ENCODE peak calls at places on chromosomes 1 and 21, in eight cellular contexts. One of them, this sample, is unnamed.

GRCh38 chr1:16155537-16156410 is at the start of gene EPHA2:
- DNase-seq in fibroblast of lung: peak
- DNase-seq in HFF-Myc: peak
- DNase-seq in heart right ventricle: peak
- DNase-seq in OCI-LY7: no peak
- DNase-seq in left lung: peak
- DNase-seq in body of pancreas: peak
- DNase-seq in uterus: peak
- DNase-seq in this sample: peak

GRCh38 chr21:46005081-46005480 is 23.5 kb downstream of the COL6A1 start:
- DNase-seq in fibroblast of lung: no peak
- DNase-seq in HFF-Myc: no peak
- DNase-seq in heart right ventricle: no peak
- DNase-seq in OCI-LY7: no peak
- DNase-seq in left lung: peak
- DNase-seq in body of pancreas: no peak
- DNase-seq in uterus: peak
- DNase-seq in this sample: no peak

GRCh38 chr1:38000233-38000528 is 5.1 kb downstream of the FHL3 start:
- DNase-seq in fibroblast of lung: no peak
- DNase-seq in HFF-Myc: no peak
- DNase-seq in heart right ventricle: no peak
- DNase-seq in OCI-LY7: no peak
- DNase-seq in left lung: no peak
- DNase-seq in body of pancreas: no peak
- DNase-seq in uterus: no peak
- DNase-seq in this sample: no peak

GRCh38 chr1:159951551-159951950 is 2.5 kb downstream of the SLAMF9 start:
- DNase-seq in fibroblast of lung: no peak
- DNase-seq in HFF-Myc: no peak
- DNase-seq in heart right ventricle: no peak
- DNase-seq in OCI-LY7: no peak
- DNase-seq in left lung: no peak
- DNase-seq in body of pancreas: no peak
- DNase-seq in uterus: no peak
- DNase-seq in this sample: no peak

GRCh38 chr1:77375541-77375940 is 93.7 kb downstream of the AK5 start:
- DNase-seq in fibroblast of lung: no peak
- DNase-seq in HFF-Myc: no peak
- DNase-seq in heart right ventricle: no peak
- DNase-seq in OCI-LY7: no peak
- DNase-seq in left lung: no peak
- DNase-seq in body of pancreas: no peak
- DNase-seq in uterus: no peak
- DNase-seq in this sample: no peak

GRCh38 chr1:185432943-185433342 is 115.9 kb upstream of the IVNS1ABP start:
- DNase-seq in fibroblast of lung: no peak
- DNase-seq in HFF-Myc: no peak
- DNase-seq in heart right ventricle: no peak
- DNase-seq in OCI-LY7: no peak
- DNase-seq in left lung: no peak
- DNase-seq in body of pancreas: no peak
- DNase-seq in uterus: no peak
- DNase-seq in this sample: no peak

GRCh38 chr1:109719337-109719837 is 7.3 kb downstream of the GSTM5 start:
- DNase-seq in fibroblast of lung: peak
- DNase-seq in HFF-Myc: no peak
- DNase-seq in heart right ventricle: no peak
- DNase-seq in OCI-LY7: no peak
- DNase-seq in left lung: no peak
- DNase-seq in body of pancreas: no peak
- DNase-seq in uterus: no peak
- DNase-seq in this sample: peak

GRCh38 chr1:157472959-157473358 is 79.4 kb downstream of the FCRL5 start:
- DNase-seq in fibroblast of lung: no peak
- DNase-seq in HFF-Myc: no peak
- DNase-seq in heart right ventricle: no peak
- DNase-seq in OCI-LY7: no peak
- DNase-seq in left lung: no peak
- DNase-seq in body of pancreas: no peak
- DNase-seq in uterus: no peak
- DNase-seq in this sample: no peak

GRCh38 chr1:176994926-176995596 is 169.5 kb downstream of the ASTN1 start:
- DNase-seq in fibroblast of lung: peak
- DNase-seq in HFF-Myc: no peak
- DNase-seq in heart right ventricle: no peak
- DNase-seq in OCI-LY7: no peak
- DNase-seq in left lung: no peak
- DNase-seq in body of pancreas: no peak
- DNase-seq in uterus: no peak
- DNase-seq in this sample: peak

GRCh38 chr1:86987446-86987845 is 73.0 kb downstream of the HS2ST1 start:
- DNase-seq in fibroblast of lung: no peak
- DNase-seq in HFF-Myc: no peak
- DNase-seq in heart right ventricle: no peak
- DNase-seq in OCI-LY7: no peak
- DNase-seq in left lung: no peak
- DNase-seq in body of pancreas: no peak
- DNase-seq in uterus: no peak
- DNase-seq in this sample: no peak

GRCh38 chr1:183235503-183235902 is 49.4 kb downstream of the LAMC2 start:
- DNase-seq in fibroblast of lung: no peak
- DNase-seq in HFF-Myc: no peak
- DNase-seq in heart right ventricle: peak
- DNase-seq in OCI-LY7: no peak
- DNase-seq in left lung: no peak
- DNase-seq in body of pancreas: no peak
- DNase-seq in uterus: peak
- DNase-seq in this sample: no peak

GRCh38 chr1:63662056-63662836 is 69.0 kb downstream of the PGM1 start:
- DNase-seq in fibroblast of lung: peak
- DNase-seq in HFF-Myc: peak
- DNase-seq in heart right ventricle: no peak
- DNase-seq in OCI-LY7: no peak
- DNase-seq in left lung: no peak
- DNase-seq in body of pancreas: peak
- DNase-seq in uterus: peak
- DNase-seq in this sample: peak

GRCh38 chr1:32496127-32496526 is 31.3 kb downstream of the ZBTB8B start:
- DNase-seq in fibroblast of lung: peak
- DNase-seq in HFF-Myc: no peak
- DNase-seq in heart right ventricle: no peak
- DNase-seq in OCI-LY7: no peak
- DNase-seq in left lung: no peak
- DNase-seq in body of pancreas: no peak
- DNase-seq in uterus: no peak
- DNase-seq in this sample: peak

DNA sequence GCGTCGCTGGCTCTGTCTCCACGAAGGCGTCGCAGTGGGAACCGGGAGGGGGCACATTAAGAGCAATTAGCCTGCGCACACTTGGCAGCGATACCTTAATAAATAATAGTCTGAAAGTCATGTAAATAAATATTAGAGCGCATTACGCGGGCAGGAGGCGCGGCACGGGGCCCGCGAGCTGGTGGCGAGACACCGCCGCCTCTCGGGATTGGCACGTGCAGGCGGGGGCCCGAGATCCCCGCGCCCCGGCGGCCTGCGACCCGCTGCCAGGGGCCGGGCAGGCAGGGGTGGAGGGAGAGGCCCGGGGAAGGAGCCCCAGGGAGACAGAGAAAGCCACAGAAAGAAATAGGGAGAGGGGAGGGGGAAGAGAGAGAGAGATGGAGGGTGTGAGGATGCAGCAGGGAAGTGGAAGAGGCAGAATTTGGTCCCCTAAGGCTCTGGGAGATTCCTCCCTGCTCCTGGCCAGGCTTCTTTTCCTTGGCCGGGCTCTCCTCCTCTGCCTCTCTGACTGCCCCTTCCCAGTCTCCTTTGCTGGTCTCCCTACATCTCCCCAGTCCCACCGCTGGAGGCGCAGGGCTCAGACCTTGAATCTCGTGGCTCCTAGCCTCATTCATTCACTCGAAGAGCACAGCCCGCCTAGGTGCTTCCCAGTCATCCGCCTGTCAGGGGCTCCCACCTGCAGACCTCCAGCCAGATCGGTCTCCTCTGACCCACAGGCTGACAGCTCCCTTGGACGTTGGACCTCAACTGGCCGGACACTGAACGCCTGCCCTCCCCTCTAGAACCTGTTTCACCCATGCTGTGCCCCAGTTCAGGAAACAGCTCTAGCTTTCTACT is 76.3 kb downstream of the VWA5B1 start:
- DNase-seq in fibroblast of lung: peak
- DNase-seq in HFF-Myc: peak
- DNase-seq in heart right ventricle: peak
- DNase-seq in OCI-LY7: peak
- DNase-seq in left lung: no peak
- DNase-seq in body of pancreas: peak
- DNase-seq in uterus: no peak
- DNase-seq in this sample: peak
- H3K4me3 ChIP-seq in fibroblast of lung: peak
- H3K4me3 ChIP-seq in HFF-Myc: no peak
- H3K4me3 ChIP-seq in heart right ventricle: peak
- H3K4me3 ChIP-seq in OCI-LY7: no peak
- H3K4me3 ChIP-seq in left lung: no peak
- H3K4me3 ChIP-seq in body of pancreas: no peak
- H3K4me3 ChIP-seq in uterus: no peak
- H3K4me3 ChIP-seq in this sample: no peak

GRCh38 chr1:179105393-179105792 is 23.5 kb downstream of the TOR3A start:
- DNase-seq in fibroblast of lung: peak
- DNase-seq in HFF-Myc: no peak
- DNase-seq in heart right ventricle: no peak
- DNase-seq in OCI-LY7: peak
- DNase-seq in left lung: no peak
- DNase-seq in body of pancreas: peak
- DNase-seq in uterus: no peak
- DNase-seq in this sample: no peak
- TF ChIP-seq CTCF in fibroblast of lung: peak
- TF ChIP-seq CTCF in HFF-Myc: peak
- TF ChIP-seq CTCF in heart right ventricle: no peak
- TF ChIP-seq CTCF in OCI-LY7: peak
- TF ChIP-seq CTCF in left lung: peak
- TF ChIP-seq CTCF in body of pancreas: peak
- TF ChIP-seq CTCF in uterus: no peak
- TF ChIP-seq CTCF in this sample: peak

GRCh38 chr1:56322211-56322610 is 257.2 kb downstream of the PLPP3 start:
- DNase-seq in fibroblast of lung: peak
- DNase-seq in HFF-Myc: no peak
- DNase-seq in heart right ventricle: no peak
- DNase-seq in OCI-LY7: no peak
- DNase-seq in left lung: no peak
- DNase-seq in body of pancreas: no peak
- DNase-seq in uterus: no peak
- DNase-seq in this sample: peak
- H3K4me3 ChIP-seq in fibroblast of lung: no peak
- H3K4me3 ChIP-seq in HFF-Myc: no peak
- H3K4me3 ChIP-seq in heart right ventricle: no peak
- H3K4me3 ChIP-seq in OCI-LY7: no peak
- H3K4me3 ChIP-seq in left lung: no peak
- H3K4me3 ChIP-seq in body of pancreas: no peak
- H3K4me3 ChIP-seq in uterus: no peak
- H3K4me3 ChIP-seq in this sample: no peak

DNA sequence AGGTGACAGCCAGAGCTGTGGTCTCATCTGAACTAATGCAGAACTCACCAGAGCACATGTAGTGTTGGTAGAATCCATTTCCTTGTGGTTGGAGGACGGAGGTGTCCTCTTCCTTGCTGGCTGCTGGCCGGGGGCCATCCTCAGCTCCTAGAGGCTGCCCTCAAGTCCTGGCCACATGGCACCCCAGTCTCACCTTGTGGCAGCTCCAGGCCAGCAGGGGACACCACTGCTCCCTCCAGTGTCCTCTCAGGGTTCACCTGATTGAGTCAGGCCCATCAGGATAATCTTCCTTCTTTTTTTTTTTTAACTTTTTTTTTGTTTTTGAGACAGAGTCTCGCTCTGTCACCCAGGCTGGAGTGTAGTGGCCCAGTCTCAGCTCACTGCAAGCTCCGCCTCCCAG is 2.9 kb downstream of the KCNE1 start:
- DNase-seq in fibroblast of lung: no peak
- DNase-seq in HFF-Myc: no peak
- DNase-seq in heart right ventricle: no peak
- DNase-seq in OCI-LY7: no peak
- DNase-seq in left lung: peak
- DNase-seq in body of pancreas: no peak
- DNase-seq in uterus: no peak
- DNase-seq in this sample: no peak
- TF ChIP-seq CTCF in fibroblast of lung: no peak
- TF ChIP-seq CTCF in HFF-Myc: peak
- TF ChIP-seq CTCF in heart right ventricle: no peak
- TF ChIP-seq CTCF in OCI-LY7: no peak
- TF ChIP-seq CTCF in left lung: no peak
- TF ChIP-seq CTCF in body of pancreas: no peak
- TF ChIP-seq CTCF in uterus: no peak
- TF ChIP-seq CTCF in this sample: peak

GRCh38 chr1:26862781-26863676 is at the start of gene SFN:
- DNase-seq in fibroblast of lung: no peak
- DNase-seq in HFF-Myc: no peak
- DNase-seq in heart right ventricle: no peak
- DNase-seq in OCI-LY7: peak
- DNase-seq in left lung: peak
- DNase-seq in body of pancreas: peak
- DNase-seq in uterus: no peak
- DNase-seq in this sample: no peak
- H3K4me3 ChIP-seq in fibroblast of lung: no peak
- H3K4me3 ChIP-seq in HFF-Myc: peak
- H3K4me3 ChIP-seq in heart right ventricle: peak
- H3K4me3 ChIP-seq in OCI-LY7: peak
- H3K4me3 ChIP-seq in left lung: peak
- H3K4me3 ChIP-seq in body of pancreas: no peak
- H3K4me3 ChIP-seq in uterus: no peak
- H3K4me3 ChIP-seq in this sample: no peak

DNA sequence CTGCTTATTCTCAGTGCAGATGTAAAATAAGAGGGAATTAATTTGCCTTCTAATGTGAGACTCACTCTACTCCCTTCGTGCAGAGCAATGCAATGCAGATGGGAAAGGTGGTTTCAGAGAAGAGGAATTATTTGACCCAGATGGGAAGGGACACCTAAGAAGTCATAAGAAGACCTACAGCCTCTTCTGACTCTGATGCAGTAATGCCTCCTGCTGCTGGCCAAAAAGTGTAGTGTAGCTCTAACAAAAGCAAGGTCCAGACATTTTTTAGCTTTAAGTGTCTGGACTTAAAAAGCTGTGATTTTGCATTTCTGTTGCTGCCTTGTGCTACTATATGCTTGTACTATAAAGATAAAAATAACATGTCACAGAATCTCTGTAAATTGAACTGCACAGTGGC is 501.4 kb downstream of the TTLL7 start:
- DNase-seq in fibroblast of lung: no peak
- DNase-seq in HFF-Myc: peak
- DNase-seq in heart right ventricle: no peak
- DNase-seq in OCI-LY7: no peak
- DNase-seq in left lung: no peak
- DNase-seq in body of pancreas: no peak
- DNase-seq in uterus: no peak
- DNase-seq in this sample: no peak
- TF ChIP-seq CTCF in fibroblast of lung: no peak
- TF ChIP-seq CTCF in HFF-Myc: peak
- TF ChIP-seq CTCF in heart right ventricle: no peak
- TF ChIP-seq CTCF in OCI-LY7: no peak
- TF ChIP-seq CTCF in left lung: no peak
- TF ChIP-seq CTCF in body of pancreas: no peak
- TF ChIP-seq CTCF in uterus: no peak
- TF ChIP-seq CTCF in this sample: peak

This sample was measured in foreskin fibroblast.